ENCODE peak calls at places on chromosomes 13 and 19, in nine cellular contexts. O is NCI-H1105; D is T-helper 1 cell; W is caudate nucleus; C is cardiac muscle cell; J is CD4-positive, alpha-beta T cell; Q is stimulated activated CD4-positive, alpha-beta T cell treated with anti-CD3 and anti-CD28 coated beads, TNF-alpha, amount 100 ng/mL, for 24 hours; B is activated CD4-positive, alpha-beta T cell treated with anti-CD3 and anti-CD28 coated beads, Interleukin-2, amount 50 U/mL, for 48 hours; H is lower leg skin. M is an unnamed sample.

GRCh38 chr13:28387740-28388501 is 107.0 kb downstream of the FLT1 start:
- DNase-seq in C (no peak), J (no peak), B (no peak), D (no peak), W (no peak), O (no peak), Q (no peak), H (no peak), M (no peak)

GRCh38 chr13:74132768-74133656 is 1.2 kb downstream of the KLF12 start:
- DNase-seq in H (no peak), J (peak; percentile 32), Q (no peak), B (peak; percentile 54), C (peak; percentile 62), W (peak; percentile 31), D (peak; percentile 57), O (no peak), M (no peak)

GRCh38 chr13:101457176-101457575 is 4.7 kb downstream of the ITGBL1 start:
- DNase-seq in H (no peak), B (no peak), C (no peak), Q (no peak), D (no peak), J (no peak), O (no peak), W (no peak), M (no peak)

GRCh38 chr19:2261438-2262172 is 5.4 kb upstream of the JSRP1 start:
- DNase-seq in H (no peak), O (no peak), Q (no peak), W (no peak), B (peak; percentile 78), D (peak; percentile 65), J (peak; percentile 59), C (peak; percentile 29), M (peak; percentile 15)

GRCh38 chr13:110412132-110412912 is 105.2 kb downstream of the COL4A2 start:
- DNase-seq in B (peak; percentile 80), O (peak; percentile 66), H (peak; percentile 90), J (peak; percentile 51), W (peak; percentile 13), D (peak; percentile 60), Q (peak; percentile 28), C (peak; percentile 70), M (peak; percentile 59)

GRCh38 chr13:41017153-41017552 is 2.0 kb downstream of the ELF1 start:
- DNase-seq in O (no peak), B (peak; percentile 28), D (peak; percentile 65), Q (no peak), W (no peak), J (no peak), H (peak; percentile 33), C (no peak), M (no peak)

GRCh38 chr19:10699650-10700335 is 1.4 kb upstream of the QTRT1 start:
- DNase-seq in Q (peak; percentile 68), C (peak; percentile 58), O (no peak), W (no peak), B (peak; percentile 84), D (peak; percentile 58), J (peak; percentile 68), H (no peak), M (peak; percentile 45)

GRCh38 chr19:29370276-29370675 is 155.5 kb upstream of the VSTM2B start:
- DNase-seq in J (no peak), C (no peak), H (peak; percentile 2), O (no peak), D (no peak), W (no peak), Q (no peak), B (no peak), M (no peak)

GRCh38 chr13:20394506-20394905 is 131.2 kb downstream of the CRYL1 start:
- DNase-seq in Q (no peak), W (no peak), O (no peak), B (no peak), J (no peak), D (no peak), H (no peak), C (no peak), M (no peak)

GRCh38 chr19:33290082-33290815 is 12.1 kb downstream of the CEBPA start:
- DNase-seq in Q (no peak), J (no peak), B (no peak), C (no peak), H (no peak), W (no peak), D (no peak), O (no peak), M (no peak)

GRCh38 chr19:36687214-36688056 is at the start of gene ZNF567:
- DNase-seq in B (peak; percentile 98), W (peak; percentile 93), O (peak; percentile 97), J (peak; percentile 96), Q (peak; percentile 98), D (peak; percentile 96), H (peak; percentile 98), C (peak; percentile 99), M (peak; percentile 91)

GRCh38 chr19:49637865-49638350 is 2.0 kb downstream of the RRAS start:
- DNase-seq in J (no peak), O (no peak), D (no peak), Q (no peak), C (peak; percentile 23), H (peak; percentile 82), W (no peak), B (no peak), M (no peak)

GRCh38 chr13:45691667-45692066 is 10.5 kb upstream of the CBY2 start:
- DNase-seq in C (no peak), J (no peak), W (no peak), H (no peak), Q (no peak), B (no peak), O (no peak), D (no peak), M (no peak)

GRCh38 chr13:108859202-108860012 is 230.0 kb downstream of the MYO16 start:
- DNase-seq in B (no peak), J (no peak), Q (no peak), H (no peak), C (peak; percentile 19), O (no peak), W (no peak), D (no peak), M (no peak)

GRCh38 chr13:42803563-42804212 is 22.3 kb downstream of the FAM216B start:
- DNase-seq in C (no peak), O (no peak), J (no peak), B (no peak), D (no peak), H (no peak), Q (no peak), W (no peak), M (no peak)

GRCh38 chr13:27954406-27954851 is 14.7 kb downstream of the CDX2 start:
- DNase-seq in Q (no peak), D (no peak), J (no peak), B (no peak), H (no peak), O (no peak), W (no peak), C (no peak), M (no peak)

GRCh38 chr19:3543150-3544053 is 4.4 kb downstream of the TEKTIP1 start:
- DNase-seq in O (no peak), B (no peak), Q (no peak), C (no peak), J (no peak), H (no peak), W (no peak), D (no peak), M (no peak)

GRCh38 chr19:23440791-23441190 is 45.5 kb upstream of the ZNF91 start:
- DNase-seq in D (no peak), W (no peak), Q (no peak), C (no peak), J (no peak), B (peak; percentile 16), H (no peak), O (no peak), M (no peak)

GRCh38 chr13:98651716-98652115 is 74.8 kb upstream of the STK24 start:
- DNase-seq in D (no peak), Q (no peak), O (no peak), J (no peak), H (no peak), W (no peak), C (no peak), B (no peak), M (no peak)

GRCh38 chr19:39401549-39402416 is 4.9 kb upstream of the ZFP36 start:
- DNase-seq in C (no peak), W (no peak), B (peak; percentile 87), J (peak; percentile 84), H (peak; percentile 68), O (no peak), Q (peak; percentile 65), D (peak; percentile 91), M (no peak)

GRCh38 chr13:21106089-21106488 is 44.7 kb upstream of the LATS2 start:
- DNase-seq in D (no peak), O (no peak), B (no peak), H (no peak), J (no peak), C (no peak), Q (no peak), W (no peak), M (no peak)